ENCODE peak calls at places on chromosomes 13 and 19, in six cellular contexts. Z is gastrocnemius medialis, C is adrenal gland, V is body of pancreas, S is tibial nerve, F is stomach. X is an unnamed sample.

GRCh38 chr13:110388141-110388943 is 81.3 kb downstream of the COL4A2 start:
- DNase-seq in S (no peak), Z (peak; percentile 37), F (no peak), V (no peak), C (no peak), X (no peak)

GRCh38 chr19:11780431-11781020 is 13.7 kb downstream of the ZNF441 start:
- DNase-seq in V (no peak), Z (no peak), F (no peak), C (no peak), S (no peak), X (no peak)

GRCh38 chr13:113744197-113745000 is 14.6 kb upstream of the TMEM255B start:
- DNase-seq in V (peak; percentile 6), Z (no peak), S (no peak), C (no peak), F (no peak), X (no peak)

GRCh38 chr13:49759503-49759902 is 33.0 kb downstream of the KPNA3 start:
- DNase-seq in S (no peak), C (no peak), F (no peak), Z (no peak), V (no peak), X (no peak)

GRCh38 chr13:41562083-41562482 is 104.7 kb downstream of the RGCC start:
- DNase-seq in C (peak; percentile 66), V (peak; percentile 27), S (peak; percentile 59), Z (peak; percentile 39), F (no peak), X (peak; percentile 41)

GRCh38 chr13:79936368-79937136 is 404.4 kb downstream of the SPRY2 start:
- DNase-seq in F (no peak), S (no peak), V (peak; percentile 60), Z (no peak), C (no peak), X (no peak)

GRCh38 chr13:23506821-23507210 is 63.4 kb upstream of the TNFRSF19 start:
- DNase-seq in C (no peak), S (no peak), Z (no peak), F (no peak), V (no peak), X (no peak)

GRCh38 chr13:76223999-76224398 is 587.9 kb downstream of the LMO7 start:
- DNase-seq in S (no peak), Z (no peak), F (no peak), C (no peak), V (no peak), X (no peak)

GRCh38 chr13:42266464-42266863 is 5.5 kb upstream of the AKAP11 start:
- DNase-seq in S (no peak), C (peak; percentile 24), Z (no peak), F (no peak), V (no peak), X (no peak)

GRCh38 chr13:26011996-26012688 is 39.7 kb downstream of the SHISA2 start:
- DNase-seq in F (no peak), Z (no peak), S (no peak), V (no peak), C (no peak), X (no peak)

GRCh38 chr19:10086904-10087256 is 763 bp downstream of the SHFL start:
- DNase-seq in F (no peak), S (no peak), Z (no peak), V (no peak), C (no peak), X (no peak)

GRCh38 chr19:42048992-42049391 is 21.0 kb downstream of the GRIK5 start:
- DNase-seq in F (no peak), C (no peak), V (no peak), Z (no peak), S (no peak), X (no peak)

GRCh38 chr19:58361900-58362271 is 665 bp downstream of the ZNF497 start:
- DNase-seq in S (no peak), V (peak; percentile 51), Z (no peak), F (peak; percentile 38), C (peak; percentile 63), X (peak; percentile 61)

GRCh38 chr19:23991170-23991569 is 76.5 kb downstream of the ZNF726 start:
- DNase-seq in S (no peak), C (peak; percentile 27), V (peak; percentile 79), Z (no peak), F (peak; percentile 83), X (no peak)

GRCh38 chr19:42170715-42171114 is 38.5 kb upstream of the POU2F2 start:
- DNase-seq in F (no peak), C (no peak), S (no peak), Z (no peak), V (no peak), X (no peak)

GRCh38 chr19:44684892-44685847 is 13.8 kb upstream of the CEACAM16 start:
- DNase-seq in Z (no peak), F (peak; percentile 42), V (peak; percentile 69), S (no peak), C (peak; percentile 89), X (no peak)

GRCh38 chr19:55370305-55370988 is at the start of gene IL11:
- DNase-seq in C (no peak), Z (no peak), V (no peak), F (no peak), S (no peak), X (no peak)

GRCh38 chr13:94632227-94632980 is 30.7 kb downstream of the GPR180 start:
- DNase-seq in C (no peak), F (no peak), Z (no peak), V (no peak), S (no peak), X (no peak)

GRCh38 chr19:56111601-56112312 is 9.3 kb downstream of the ZNF787 start:
- DNase-seq in Z (no peak), S (no peak), V (peak; percentile 58), F (peak; percentile 72), C (peak; percentile 76), X (no peak)

GRCh38 chr13:81395368-81395767 is 1054.4 kb upstream of the SPRY2 start:
- DNase-seq in V (peak; percentile 9), S (no peak), Z (no peak), C (no peak), F (no peak), X (no peak)

GRCh38 chr19:48797103-48797502 is 13.7 kb downstream of the BCAT2 start:
- DNase-seq in C (peak; percentile 22), Z (no peak), F (no peak), S (no peak), V (no peak), X (no peak)
- H3K27ac ChIP-seq in C (no peak overlapping the region), Z (no peak overlapping the region), F (no peak overlapping the region), S (peak overlapping the region; percentile 86), V (no peak overlapping the region), X (no peak overlapping the region)

DNA sequence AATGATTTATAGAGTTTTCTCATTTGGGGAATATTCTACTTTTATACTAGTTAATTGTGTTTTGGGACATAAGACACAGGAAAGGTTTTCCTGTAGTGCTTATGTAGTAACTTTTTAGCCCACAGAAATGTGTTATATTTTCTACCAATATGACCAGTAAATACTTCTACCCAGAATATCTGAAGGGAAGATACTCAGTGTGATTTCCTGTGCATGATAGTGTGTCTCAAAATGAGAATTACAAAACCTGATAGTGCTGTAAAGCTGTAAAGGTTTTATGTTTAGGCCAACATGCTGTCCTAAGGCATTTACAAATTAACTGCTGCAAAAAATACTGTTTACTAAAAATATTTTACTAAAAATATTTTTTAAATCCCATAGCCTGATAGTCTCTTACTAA is 126.8 kb downstream of the RXFP2 start:
- DNase-seq in S (no peak), F (no peak), C (no peak), V (no peak), Z (no peak), X (no peak)
- TF ChIP-seq POLR2A in S (no peak), F (no peak), C (no peak), V (no peak), Z (no peak), X (no peak)

DNA sequence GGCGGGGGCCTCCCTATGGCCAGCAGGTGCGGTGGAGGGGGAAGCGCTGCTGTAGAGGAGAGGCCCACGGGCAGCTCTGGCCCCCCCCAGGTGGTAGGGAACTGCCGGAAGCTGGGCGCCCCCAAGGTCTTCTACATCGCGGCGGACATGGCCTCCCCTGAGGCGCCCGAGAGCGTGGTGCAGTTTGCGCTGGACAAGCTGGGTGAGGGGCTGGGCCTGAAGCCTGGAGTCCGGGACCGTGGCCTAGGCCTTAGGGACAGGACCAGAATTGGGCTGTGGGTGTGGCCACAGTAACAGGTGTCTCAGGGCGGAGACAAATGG is 3.8 kb upstream of the RPL36 start:
- DNase-seq in Z (no peak), C (no peak), S (no peak), V (no peak), F (no peak), X (no peak)
- H3K4me3 ChIP-seq in Z (peak overlapping the region; percentile 65), C (peak overlapping the region; percentile 49), S (peak overlapping the region; percentile 48), V (no peak overlapping the region), F (peak overlapping the region; percentile 70), X (peak overlapping the region; percentile 65)

GRCh38 chr19:1853295-1854031 is 5.2 kb upstream of the REXO1 start:
- DNase-seq in Z (peak; percentile 67), C (peak; percentile 91), F (peak; percentile 90), V (peak; percentile 84), S (peak; percentile 51), X (peak; percentile 79)

GRCh38 chr19:1852294-1852646 is 4.0 kb upstream of the REXO1 start:
- DNase-seq in S (no peak), Z (no peak), V (peak; percentile 16), C (no peak), F (no peak), X (no peak)

GRCh38 chr19:1852729-1853128 is 4.4 kb upstream of the REXO1 start:
- DNase-seq in S (no peak), F (no peak), Z (no peak), C (no peak), V (no peak), X (no peak)

GRCh38 chr19:1850809-1851544 is 2.7 kb upstream of the REXO1 start:
- DNase-seq in Z (no peak), V (peak; percentile 13), F (no peak), C (no peak), S (no peak), X (no peak)

DNA sequence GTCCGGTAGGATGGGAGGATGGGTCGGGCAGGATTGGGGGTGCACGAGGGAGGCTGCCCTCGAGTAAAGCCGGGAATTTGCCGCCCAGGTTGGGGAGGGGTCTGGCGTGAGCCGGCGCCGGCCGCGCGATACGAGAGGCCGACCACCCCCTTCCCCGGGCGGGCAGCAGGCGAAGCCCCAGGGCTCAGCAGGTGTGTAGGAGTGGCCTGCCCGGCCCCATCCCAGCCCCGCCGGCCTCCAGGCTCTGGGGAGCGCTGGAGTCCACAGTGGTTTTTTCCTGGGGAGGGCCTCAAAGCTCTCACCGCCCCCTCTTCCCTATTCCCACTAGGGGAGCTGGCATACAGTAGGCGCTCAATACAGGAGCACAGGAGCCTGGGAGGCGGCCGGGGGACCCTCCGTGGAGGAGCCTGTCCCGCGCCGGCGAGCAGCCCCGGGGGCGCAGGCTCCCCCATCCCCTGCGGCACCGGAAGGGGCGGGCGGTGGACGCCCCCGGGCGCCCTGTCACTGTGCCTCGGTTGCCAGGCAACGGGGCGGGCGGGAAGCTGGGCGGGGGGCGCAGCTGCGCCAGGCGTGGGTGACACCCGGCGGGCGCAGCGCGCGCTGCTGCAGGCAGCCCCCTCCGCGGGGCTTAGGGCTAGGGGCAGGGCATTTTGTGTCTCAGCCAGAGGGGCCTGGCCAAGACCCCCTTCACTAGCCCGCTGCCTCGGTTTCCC is 3.5 kb upstream of the REXO1 start:
- DNase-seq in C (no peak), Z (no peak), F (no peak), V (peak; percentile 10), S (no peak), X (no peak)
- H3K27ac ChIP-seq in C (no peak overlapping the region), Z (no peak overlapping the region), F (no peak overlapping the region), V (no peak overlapping the region), S (peak overlapping the region; percentile 94), X (peak overlapping the region; percentile 17)

X was measured in breast epithelium.